ENCODE peak calls at places on chromosomes 6 and 20, in four cellular contexts. S, A, Q and T are unnamed samples.

GRCh38 chr6:105680131-105680530 is 277.2 kb upstream of the PREP start:
- DNase-seq in S (no peak), A (no peak), Q (no peak), T (no peak)

GRCh38 chr20:41178495-41178894 is 41.2 kb downstream of the PLCG1 start:
- DNase-seq in S (no peak), A (no peak), Q (no peak), T (no peak)

GRCh38 chr6:140046030-140046632 is 671.7 kb upstream of the CITED2 start:
- DNase-seq in S (no peak), A (no peak), Q (no peak), T (no peak)

GRCh38 chr6:163260111-163260895 is 154.2 kb upstream of the QKI start:
- DNase-seq in S (no peak), A (peak; percentile 60), Q (no peak), T (no peak)

GRCh38 chr6:27688014-27688586 is 215.2 kb upstream of the ZNF184 start:
- DNase-seq in S (peak; percentile 62), A (peak; percentile 90), Q (peak; percentile 91), T (peak; percentile 79)

GRCh38 chr20:44646023-44646640 is 5.4 kb downstream of the ADA start:
- DNase-seq in S (no peak), A (no peak), Q (peak; percentile 90), T (peak; percentile 6)

GRCh38 chr20:57938158-57939108 is 228.6 kb upstream of the PMEPA1 start:
- DNase-seq in S (no peak), A (no peak), Q (no peak), T (no peak)

GRCh38 chr6:169700296-169700695 is 1.5 kb downstream of the WDR27 start:
- DNase-seq in S (no peak), A (no peak), Q (no peak), T (no peak)

GRCh38 chr20:6783752-6784725 is 16.6 kb downstream of the BMP2 start:
- DNase-seq in S (no peak), A (no peak), Q (no peak), T (no peak)

GRCh38 chr20:3797226-3797545 is 1.1 kb downstream of the CDC25B start:
- DNase-seq in S (peak; percentile 10), A (no peak), Q (no peak), T (no peak)

GRCh38 chr6:19024737-19025136 is 637.6 kb downstream of the RNF144B start:
- DNase-seq in S (peak; percentile 5), A (peak; percentile 43), Q (no peak), T (no peak)

GRCh38 chr6:34517461-34517868 is 38.7 kb downstream of the SPDEF start:
- DNase-seq in S (peak; percentile 36), A (no peak), Q (no peak), T (peak; percentile 73)

GRCh38 chr20:31720486-31721407 is 1.9 kb downstream of the BCL2L1 start:
- DNase-seq in S (no peak), A (no peak), Q (no peak), T (no peak)

GRCh38 chr6:41072836-41073202 is at the start of gene NFYA:
- DNase-seq in S (peak; percentile 93), A (peak; percentile 100), Q (no peak), T (peak; percentile 98)

GRCh38 chr6:16198061-16198705 is 40.2 kb upstream of the GMPR start:
- DNase-seq in S (no peak), A (no peak), Q (no peak), T (no peak)

GRCh38 chr6:128482642-128483041 is 37.8 kb downstream of the PTPRK start:
- DNase-seq in S (no peak), A (no peak), Q (no peak), T (no peak)

GRCh38 chr6:139577991-139578604 is 203.7 kb upstream of the CITED2 start:
- DNase-seq in S (no peak), A (no peak), Q (no peak), T (no peak)

GRCh38 chr6:93242049-93242448 is 177.3 kb downstream of the EPHA7 start:
- DNase-seq in S (no peak), A (no peak), Q (no peak), T (no peak)

GRCh38 chr6:146532702-146533101 is 10.9 kb upstream of the RAB32 start:
- DNase-seq in S (no peak), A (no peak), Q (no peak), T (no peak)

GRCh38 chr6:47492355-47492754 is 14.8 kb downstream of the CD2AP start:
- DNase-seq in S (no peak), A (no peak), Q (no peak), T (no peak)

GRCh38 chr20:53621482-53622246 is 28.0 kb upstream of the ZNF217 start:
- DNase-seq in S (peak; percentile 65), A (no peak), Q (peak; percentile 59), T (peak; percentile 82)

GRCh38 chr20:57392130-57392445 is 892 bp downstream of the RBM38 start:
- DNase-seq in S (no peak), A (no peak), Q (no peak), T (no peak)

GRCh38 chr6:164477126-164477525 is 832.3 kb downstream of the C6orf118 start:
- DNase-seq in S (no peak), A (no peak), Q (no peak), T (no peak)

GRCh38 chr20:25139061-25139705 is 56.3 kb upstream of the ENTPD6 start:
- DNase-seq in S (no peak), A (no peak), Q (no peak), T (no peak)

GRCh38 chr6:167299641-167300308 is 8.7 kb downstream of the UNC93A start:
- DNase-seq in S (no peak), A (no peak), Q (no peak), T (no peak)

GRCh38 chr20:11890331-11891080 is 27.2 kb upstream of the BTBD3 start:
- DNase-seq in S (peak; percentile 96), A (peak; percentile 96), Q (peak; percentile 21), T (peak; percentile 82)

GRCh38 chr6:168342626-168343025 is 23.0 kb upstream of the DACT2 start:
- DNase-seq in S (no peak), A (no peak), Q (no peak), T (no peak)

GRCh38 chr20:32539063-32539816 is 45.9 kb downstream of the NOL4L start:
- DNase-seq in S (no peak), A (no peak), Q (no peak), T (no peak)

GRCh38 chr6:7131390-7131789 is 23.6 kb downstream of the RREB1 start:
- DNase-seq in S (no peak), A (no peak), Q (no peak), T (peak; percentile 30)

GRCh38 chr6:14816106-14816864 is 429.6 kb upstream of the JARID2 start:
- DNase-seq in S (peak; percentile 21), A (no peak), Q (no peak), T (peak; percentile 30)

GRCh38 chr6:15501806-15502450 is 160.9 kb downstream of the DTNBP1 start:
- DNase-seq in S (no peak), A (no peak), Q (no peak), T (no peak)

GRCh38 chr6:43709654-43710303 is 22.2 kb upstream of the MRPS18A start:
- DNase-seq in S (no peak), A (no peak), Q (no peak), T (no peak)

GRCh38 chr20:59576216-59576953 is 28.0 kb upstream of the PHACTR3 start:
- DNase-seq in S (peak; percentile 16), A (peak; percentile 24), Q (no peak), T (no peak)

GRCh38 chr20:64101731-64102621 is 5.4 kb downstream of the NPBWR2 start:
- DNase-seq in S (peak; percentile 94), A (peak; percentile 79), Q (no peak), T (peak; percentile 95)

GRCh38 chr20:42134265-42135098 is 516.3 kb upstream of the CHD6 start:
- DNase-seq in S (no peak), A (no peak), Q (no peak), T (no peak)

GRCh38 chr6:26183237-26183580 is 96.0 kb downstream of the HFE start:
- DNase-seq in S (no peak), A (peak; percentile 39), Q (no peak), T (no peak)

GRCh38 chr6:38033442-38033982 is 214.0 kb downstream of the ZFAND3 start:
- DNase-seq in S (no peak), A (no peak), Q (no peak), T (no peak)

GRCh38 chr20:62772618-62772993 is 23.7 kb upstream of the MRGBP start:
- DNase-seq in S (no peak), A (no peak), Q (no peak), T (no peak)
- TF ChIP-seq USF1 in S (no peak), A (no peak), Q (no peak), T (no peak)

DNA sequence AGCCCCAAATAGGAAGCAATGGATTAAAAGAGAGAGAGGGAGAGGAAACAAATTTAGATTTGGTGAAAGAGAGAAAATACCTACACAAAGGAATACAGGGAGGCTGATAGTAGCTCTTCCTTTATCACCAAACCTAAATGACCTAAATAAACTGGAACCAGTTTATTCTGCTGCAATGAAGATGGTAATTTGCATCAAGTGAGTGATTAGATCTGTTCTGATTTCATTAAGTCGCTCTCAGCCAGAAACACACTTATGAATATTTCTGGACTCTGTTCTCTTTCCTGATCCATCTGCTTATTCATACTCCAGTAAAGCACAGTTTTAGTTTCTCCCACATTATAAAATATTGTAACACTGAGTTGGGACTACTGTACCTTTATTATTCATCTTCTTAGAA is 83.4 kb upstream of the BMP5 start:
- DNase-seq in S (peak; percentile 17), A (no peak), Q (no peak), T (no peak)
- TF ChIP-seq USF1 in S (no peak), A (no peak), Q (no peak), T (no peak)

DNA sequence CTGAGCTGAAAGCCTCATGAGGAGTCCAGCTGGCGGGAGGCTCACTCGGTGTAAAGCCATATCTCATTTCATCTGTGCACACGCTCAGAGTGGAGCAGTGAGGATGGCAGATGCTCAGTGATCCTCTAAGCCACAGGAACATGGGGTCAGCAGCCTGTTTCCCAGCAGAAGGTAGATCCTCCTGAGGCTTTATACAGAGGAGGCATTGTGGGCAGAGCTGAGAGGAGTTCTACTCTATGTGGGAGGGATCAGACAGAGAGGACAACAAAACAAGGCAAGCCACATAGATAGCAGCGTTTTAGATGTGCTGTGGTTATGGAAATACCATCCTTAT is 28.0 kb downstream of the ALDH8A1 start:
- DNase-seq in S (no peak), A (no peak), Q (no peak), T (no peak)
- TF ChIP-seq USF1 in S (no peak), A (no peak), Q (no peak), T (no peak)

GRCh38 chr6:32151885-32152311 is at the start of gene PRRT1:
- DNase-seq in S (peak; percentile 60), A (no peak), Q (no peak), T (no peak)
- TF ChIP-seq USF1 in S (no peak), A (no peak), Q (no peak), T (no peak)

DNA sequence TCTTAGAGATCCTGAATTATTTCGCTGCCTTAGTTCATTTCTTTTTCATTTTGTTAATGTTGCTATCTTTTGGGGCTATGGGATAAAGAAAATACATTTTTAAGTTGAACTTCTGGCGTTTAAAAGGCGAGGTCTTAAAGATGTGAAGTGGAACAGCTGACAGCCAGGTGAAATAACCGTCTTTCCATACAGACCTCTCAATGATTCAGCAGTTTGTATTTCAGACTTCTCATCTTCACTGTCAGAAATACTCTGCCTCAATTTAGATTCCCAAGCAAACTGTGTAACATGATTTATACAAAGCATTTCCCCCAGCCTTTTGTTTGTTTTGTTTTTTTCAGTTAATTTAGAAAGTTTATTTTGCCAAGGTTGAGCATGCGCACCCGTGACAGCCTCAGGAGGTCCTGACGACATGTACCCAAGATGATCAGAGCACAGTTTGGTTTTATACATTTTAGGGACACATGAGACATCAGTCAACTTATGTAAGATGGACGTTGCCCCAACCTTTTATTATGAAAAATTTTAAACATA is 40.0 kb downstream of the SLC9A8 start:
- DNase-seq in S (no peak), A (no peak), Q (no peak), T (no peak)
- TF ChIP-seq USF1 in S (no peak), A (no peak), Q (no peak), T (no peak)